ENCODE peak calls at places on chromosomes 11 and 22, in five cellular contexts. A, W, F, E and K are unnamed samples.

GRCh38 chr11:70168405-70168754 is 34.7 kb upstream of the FADD start:
- DNase-seq in F (no peak), E (no peak), A (no peak), W (no peak), K (no peak)

GRCh38 chr11:125071831-125072209 is 8.7 kb downstream of the SLC37A2 start:
- DNase-seq in E (no peak), A (no peak), W (no peak), F (no peak), K (no peak)

GRCh38 chr11:128552783-128553661 is 34.3 kb downstream of the ETS1 start:
- DNase-seq in A (no peak), F (no peak), E (no peak), W (no peak), K (peak; percentile 87)

GRCh38 chr11:96315476-96315875 is 27.5 kb downstream of the MAML2 start:
- DNase-seq in F (no peak), W (no peak), A (no peak), E (no peak), K (no peak)

GRCh38 chr11:7251836-7252682 is at the start of gene SYT9:
- DNase-seq in F (peak; percentile 43), A (peak; percentile 21), E (peak; percentile 22), W (no peak), K (no peak)

GRCh38 chr22:45212992-45213751 is 27.5 kb downstream of the KIAA0930 start:
- DNase-seq in W (no peak), E (no peak), F (no peak), A (no peak), K (peak; percentile 81)

GRCh38 chr11:46489668-46490560 is 98.3 kb upstream of the CHRM4 start:
- DNase-seq in W (peak; percentile 59), A (peak; percentile 66), F (peak; percentile 9), E (peak; percentile 49), K (peak; percentile 69)

GRCh38 chr11:16840951-16841350 is 102.5 kb downstream of the C11orf58 start:
- DNase-seq in A (no peak), F (no peak), W (no peak), E (no peak), K (no peak)

GRCh38 chr11:116576523-116576922 is 196.3 kb downstream of the BUD13 start:
- DNase-seq in A (no peak), F (no peak), E (no peak), W (peak; percentile 54), K (no peak)

GRCh38 chr22:41687901-41688364 is 734 bp downstream of the SNU13 start:
- DNase-seq in F (no peak), W (no peak), A (peak; percentile 20), E (peak; percentile 20), K (peak; percentile 22)

GRCh38 chr11:2717561-2717960 is 17.8 kb upstream of the KCNQ1OT1 start:
- DNase-seq in F (no peak), W (no peak), A (no peak), E (no peak), K (no peak)

GRCh38 chr11:2722955-2723354 is 23.2 kb upstream of the KCNQ1OT1 start:
- DNase-seq in E (peak; percentile 63), A (no peak), W (no peak), F (no peak), K (no peak)

GRCh38 chr11:2718817-2719438 is 19.1 kb upstream of the KCNQ1OT1 start:
- DNase-seq in A (no peak), W (no peak), E (no peak), F (no peak), K (no peak)

GRCh38 chr11:2721163-2721935 is 21.6 kb upstream of the KCNQ1OT1 start:
- DNase-seq in F (no peak), W (no peak), A (no peak), E (no peak), K (no peak)

GRCh38 chr11:2719831-2720603 is 20.2 kb upstream of the KCNQ1OT1 start:
- DNase-seq in F (no peak), W (no peak), A (no peak), E (no peak), K (no peak)
- TF ChIP-seq MAFK in F (no peak), W (no peak), A (no peak), E (no peak), K (no peak)

GRCh38 chr11:36233226-36233625 is 56.0 kb downstream of the COMMD9 start:
- DNase-seq in A (no peak), E (no peak), F (no peak), W (no peak), K (peak; percentile 16)
- TF ChIP-seq MAFK in A (no peak), E (no peak), F (no peak), W (no peak), K (no peak)

GRCh38 chr11:103584021-103584420 is 452.4 kb upstream of the DDI1 start:
- DNase-seq in F (no peak), A (no peak), W (no peak), E (no peak), K (no peak)
- TF ChIP-seq MAFK in F (no peak), A (no peak), W (no peak), E (no peak), K (no peak)

GRCh38 chr22:18071968-18072310 is 5.9 kb upstream of the PEX26 start:
- DNase-seq in E (no peak), W (no peak), F (no peak), A (no peak), K (no peak)
- TF ChIP-seq MAFK in E (no peak), W (no peak), F (no peak), A (no peak), K (no peak)